ENCODE peak calls at places on chromosomes 12 and 14, in seven cellular contexts. One of them, this sample, is unnamed.

GRCh38 chr12:57215668-57216013 is 953 bp upstream of the NXPH4 start:
- DNase-seq in A549: no peak
- DNase-seq in K562: no peak
- DNase-seq in HCT116: no peak
- DNase-seq in HL-60: no peak
- DNase-seq in GM12878: no peak
- DNase-seq in SK-N-SH: no peak
- DNase-seq in this sample: no peak

GRCh38 chr12:3304436-3305135 is 186.4 kb upstream of the PRMT8 start:
- DNase-seq in A549: peak; percentile 41
- DNase-seq in K562: no peak
- DNase-seq in HCT116: peak; percentile 60
- DNase-seq in HL-60: no peak
- DNase-seq in GM12878: no peak
- DNase-seq in SK-N-SH: no peak
- DNase-seq in this sample: no peak

GRCh38 chr14:32201816-32202467 is at the start of gene RNU6-7:
- DNase-seq in A549: peak; percentile 78
- DNase-seq in K562: no peak
- DNase-seq in HCT116: no peak
- DNase-seq in HL-60: peak; percentile 4
- DNase-seq in GM12878: no peak
- DNase-seq in SK-N-SH: peak; percentile 33
- DNase-seq in this sample: peak; percentile 45

GRCh38 chr14:64951291-64951690 is 8.7 kb upstream of the GPX2 start:
- DNase-seq in A549: no peak
- DNase-seq in K562: no peak
- DNase-seq in HCT116: no peak
- DNase-seq in HL-60: no peak
- DNase-seq in GM12878: no peak
- DNase-seq in SK-N-SH: no peak
- DNase-seq in this sample: no peak

GRCh38 chr14:82854851-82855250 is 1321.2 kb upstream of the SEL1L start:
- DNase-seq in A549: no peak
- DNase-seq in K562: no peak
- DNase-seq in HCT116: no peak
- DNase-seq in HL-60: no peak
- DNase-seq in GM12878: no peak
- DNase-seq in SK-N-SH: no peak
- DNase-seq in this sample: no peak

GRCh38 chr12:15698377-15698867 is 90.8 kb downstream of the EPS8 start:
- DNase-seq in A549: peak; percentile 43
- DNase-seq in K562: no peak
- DNase-seq in HCT116: no peak
- DNase-seq in HL-60: no peak
- DNase-seq in GM12878: no peak
- DNase-seq in SK-N-SH: no peak
- DNase-seq in this sample: peak; percentile 42

GRCh38 chr12:7146906-7147305 is 16.7 kb downstream of the CLSTN3 start:
- DNase-seq in A549: no peak
- DNase-seq in K562: no peak
- DNase-seq in HCT116: no peak
- DNase-seq in HL-60: no peak
- DNase-seq in GM12878: no peak
- DNase-seq in SK-N-SH: no peak
- DNase-seq in this sample: no peak

GRCh38 chr12:127677537-127678131 is 589.3 kb upstream of the TMEM132C start:
- DNase-seq in A549: peak; percentile 70
- DNase-seq in K562: peak; percentile 43
- DNase-seq in HCT116: no peak
- DNase-seq in HL-60: peak; percentile 46
- DNase-seq in GM12878: no peak
- DNase-seq in SK-N-SH: peak; percentile 66
- DNase-seq in this sample: peak; percentile 88

GRCh38 chr12:2092890-2093289 is 40.1 kb downstream of the CACNA1C start:
- DNase-seq in A549: no peak
- DNase-seq in K562: no peak
- DNase-seq in HCT116: no peak
- DNase-seq in HL-60: no peak
- DNase-seq in GM12878: no peak
- DNase-seq in SK-N-SH: no peak
- DNase-seq in this sample: no peak

GRCh38 chr14:53786045-53786444 is 170.6 kb downstream of the BMP4 start:
- DNase-seq in A549: no peak
- DNase-seq in K562: no peak
- DNase-seq in HCT116: no peak
- DNase-seq in HL-60: no peak
- DNase-seq in GM12878: no peak
- DNase-seq in SK-N-SH: no peak
- DNase-seq in this sample: no peak

GRCh38 chr14:94340533-94340932 is 17.4 kb upstream of the SERPINA6 start:
- DNase-seq in A549: no peak
- DNase-seq in K562: no peak
- DNase-seq in HCT116: no peak
- DNase-seq in HL-60: no peak
- DNase-seq in GM12878: no peak
- DNase-seq in SK-N-SH: no peak
- DNase-seq in this sample: no peak

GRCh38 chr14:65044596-65044959 is 57.7 kb downstream of the MAX start:
- DNase-seq in A549: no peak
- DNase-seq in K562: peak; percentile 23
- DNase-seq in HCT116: no peak
- DNase-seq in HL-60: peak; percentile 94
- DNase-seq in GM12878: no peak
- DNase-seq in SK-N-SH: no peak
- DNase-seq in this sample: no peak

GRCh38 chr14:73393375-73393774 is 65.0 kb downstream of the NUMB start:
- DNase-seq in A549: no peak
- DNase-seq in K562: no peak
- DNase-seq in HCT116: no peak
- DNase-seq in HL-60: no peak
- DNase-seq in GM12878: no peak
- DNase-seq in SK-N-SH: no peak
- DNase-seq in this sample: no peak

GRCh38 chr12:109097140-109097434 is 310 bp upstream of the UNG start:
- DNase-seq in A549: no peak
- DNase-seq in K562: no peak
- DNase-seq in HCT116: no peak
- DNase-seq in HL-60: no peak
- DNase-seq in GM12878: no peak
- DNase-seq in SK-N-SH: no peak
- DNase-seq in this sample: no peak

GRCh38 chr12:121579190-121579791 is 1.5 kb downstream of the KDM2B start:
- DNase-seq in A549: no peak
- DNase-seq in K562: peak; percentile 67
- DNase-seq in HCT116: no peak
- DNase-seq in HL-60: peak; percentile 30
- DNase-seq in GM12878: no peak
- DNase-seq in SK-N-SH: peak; percentile 76
- DNase-seq in this sample: peak; percentile 73

GRCh38 chr12:52519826-52520662 is at the start of gene KRT5:
- DNase-seq in A549: no peak
- DNase-seq in K562: no peak
- DNase-seq in HCT116: no peak
- DNase-seq in HL-60: no peak
- DNase-seq in GM12878: no peak
- DNase-seq in SK-N-SH: no peak
- DNase-seq in this sample: no peak

GRCh38 chr14:103142031-103142430 is 18.8 kb downstream of the TNFAIP2 start:
- DNase-seq in A549: no peak
- DNase-seq in K562: no peak
- DNase-seq in HCT116: no peak
- DNase-seq in HL-60: no peak
- DNase-seq in GM12878: no peak
- DNase-seq in SK-N-SH: no peak
- DNase-seq in this sample: no peak
- TF ChIP-seq REST in A549: no peak
- TF ChIP-seq REST in K562: no peak
- TF ChIP-seq REST in HCT116: no peak
- TF ChIP-seq REST in HL-60: no peak
- TF ChIP-seq REST in GM12878: no peak
- TF ChIP-seq REST in SK-N-SH: no peak
- TF ChIP-seq REST in this sample: no peak

DNA sequence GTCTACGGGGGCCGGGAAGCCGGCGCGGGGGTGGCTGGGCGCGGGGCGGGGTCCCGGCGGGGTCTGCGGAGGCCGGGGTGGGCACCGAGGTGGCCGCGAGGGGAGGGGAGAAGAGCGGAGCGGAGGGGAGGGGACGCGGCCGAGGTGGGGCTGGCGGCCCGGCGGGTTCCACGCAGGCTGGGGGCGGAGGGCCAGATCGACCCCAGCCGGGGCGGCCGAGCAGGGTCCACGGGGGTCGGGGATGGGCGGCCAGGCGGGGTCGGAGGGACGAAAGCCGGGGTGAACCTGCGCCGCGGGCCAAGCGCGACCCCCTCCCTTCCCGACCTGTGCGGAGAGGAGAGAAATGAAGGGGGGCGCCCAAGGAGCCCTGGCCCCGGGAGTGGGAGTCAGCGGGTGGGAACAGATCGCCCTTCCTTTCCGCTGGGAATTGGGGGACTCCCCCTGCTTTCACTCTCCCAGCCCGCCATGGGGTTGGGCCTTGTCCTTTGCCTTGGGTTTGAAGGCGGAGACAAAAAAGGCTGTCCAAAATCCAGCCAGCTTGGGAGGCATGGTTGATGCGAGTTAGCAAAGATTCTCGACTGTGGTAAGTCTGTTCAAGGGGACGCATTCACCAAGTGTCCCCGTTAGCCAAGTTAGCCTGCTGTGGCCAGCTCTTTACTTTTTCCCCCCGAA is 493 bp upstream of the CKAP4 start:
- DNase-seq in A549: peak; percentile 65
- DNase-seq in K562: no peak
- DNase-seq in HCT116: no peak
- DNase-seq in HL-60: no peak
- DNase-seq in GM12878: no peak
- DNase-seq in SK-N-SH: no peak
- DNase-seq in this sample: peak; percentile 59
- TF ChIP-seq REST in A549: no peak
- TF ChIP-seq REST in K562: no peak
- TF ChIP-seq REST in HCT116: no peak
- TF ChIP-seq REST in HL-60: no peak
- TF ChIP-seq REST in GM12878: no peak
- TF ChIP-seq REST in SK-N-SH: no peak
- TF ChIP-seq REST in this sample: no peak

DNA sequence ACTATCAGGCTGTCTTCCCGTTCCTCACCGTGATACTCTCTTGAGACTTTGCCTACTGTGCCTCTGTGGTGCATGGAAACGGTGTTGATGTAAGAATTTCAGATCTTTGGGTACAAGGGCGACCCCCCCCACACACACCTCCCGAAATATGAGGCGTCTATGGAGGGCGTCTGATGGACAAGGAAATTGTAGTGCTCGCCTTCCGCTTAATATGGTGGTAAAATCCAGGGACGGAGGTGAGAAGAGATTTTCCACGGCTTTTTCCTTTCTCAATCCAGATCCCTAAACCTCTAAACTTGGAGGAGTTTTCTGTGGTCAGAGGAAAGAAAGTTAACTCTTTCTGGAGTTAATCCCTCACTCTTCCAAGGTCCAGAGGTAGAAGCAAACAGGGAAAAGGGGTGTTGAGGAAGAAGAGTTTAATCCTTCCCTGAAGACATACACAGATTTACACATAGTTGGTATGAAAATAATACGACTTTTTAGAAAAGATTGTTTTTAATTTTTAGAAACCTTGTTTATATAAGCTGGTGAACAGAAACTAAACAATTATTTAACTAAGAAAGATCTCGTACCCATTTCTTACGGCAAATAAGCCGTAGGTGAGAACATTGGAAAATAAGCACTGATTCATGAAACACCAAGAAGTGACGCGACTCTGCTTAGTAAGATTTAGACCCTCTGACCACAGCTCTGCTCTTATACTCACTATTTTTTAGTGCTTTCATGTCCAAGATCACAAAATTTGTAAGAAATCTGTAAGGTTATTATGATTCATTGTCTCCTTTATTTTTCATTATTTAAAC is 23.1 kb upstream of the RNASE12 start:
- DNase-seq in A549: peak; percentile 85
- DNase-seq in K562: no peak
- DNase-seq in HCT116: no peak
- DNase-seq in HL-60: peak; percentile 23
- DNase-seq in GM12878: no peak
- DNase-seq in SK-N-SH: no peak
- DNase-seq in this sample: no peak
- TF ChIP-seq REST in A549: no peak
- TF ChIP-seq REST in K562: no peak
- TF ChIP-seq REST in HCT116: no peak
- TF ChIP-seq REST in HL-60: no peak
- TF ChIP-seq REST in GM12878: no peak
- TF ChIP-seq REST in SK-N-SH: no peak
- TF ChIP-seq REST in this sample: no peak

GRCh38 chr14:85536835-85537195 is 6.9 kb downstream of the FLRT2 start:
- DNase-seq in A549: no peak
- DNase-seq in K562: no peak
- DNase-seq in HCT116: no peak
- DNase-seq in HL-60: no peak
- DNase-seq in GM12878: no peak
- DNase-seq in SK-N-SH: no peak
- DNase-seq in this sample: no peak

GRCh38 chr14:85537526-85537925 is 7.6 kb downstream of the FLRT2 start:
- DNase-seq in A549: no peak
- DNase-seq in K562: no peak
- DNase-seq in HCT116: no peak
- DNase-seq in HL-60: no peak
- DNase-seq in GM12878: no peak
- DNase-seq in SK-N-SH: no peak
- DNase-seq in this sample: no peak

GRCh38 chr14:85542623-85543022 is 12.7 kb downstream of the FLRT2 start:
- DNase-seq in A549: no peak
- DNase-seq in K562: no peak
- DNase-seq in HCT116: no peak
- DNase-seq in HL-60: no peak
- DNase-seq in GM12878: no peak
- DNase-seq in SK-N-SH: no peak
- DNase-seq in this sample: no peak

GRCh38 chr14:85538636-85539035 is 8.7 kb downstream of the FLRT2 start:
- DNase-seq in A549: no peak
- DNase-seq in K562: no peak
- DNase-seq in HCT116: no peak
- DNase-seq in HL-60: no peak
- DNase-seq in GM12878: no peak
- DNase-seq in SK-N-SH: no peak
- DNase-seq in this sample: no peak

DNA sequence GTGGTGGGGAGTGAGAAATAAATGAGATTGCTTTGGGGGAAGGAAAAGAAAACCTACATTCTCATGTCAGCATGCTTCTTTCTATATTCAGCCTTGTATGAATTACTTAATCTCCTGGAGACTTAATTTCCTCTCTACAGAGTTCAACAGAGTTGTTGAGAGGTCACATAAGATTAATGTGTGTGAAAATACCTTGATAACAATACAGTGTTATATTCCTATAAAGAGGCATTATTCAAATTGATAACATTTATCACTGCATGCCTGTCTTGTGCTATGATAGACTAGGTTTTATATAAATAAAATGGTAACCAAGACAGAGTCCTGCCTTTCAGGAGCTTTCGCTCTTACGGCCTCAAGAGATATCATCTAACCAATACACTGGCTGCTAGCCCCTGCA is 9.6 kb downstream of the FLRT2 start:
- DNase-seq in A549: no peak
- DNase-seq in K562: no peak
- DNase-seq in HCT116: no peak
- DNase-seq in HL-60: no peak
- DNase-seq in GM12878: no peak
- DNase-seq in SK-N-SH: no peak
- DNase-seq in this sample: no peak
- TF ChIP-seq REST in A549: no peak
- TF ChIP-seq REST in K562: no peak
- TF ChIP-seq REST in HCT116: no peak
- TF ChIP-seq REST in HL-60: no peak
- TF ChIP-seq REST in GM12878: no peak
- TF ChIP-seq REST in SK-N-SH: no peak
- TF ChIP-seq REST in this sample: no peak

GRCh38 chr14:74619672-74620131 is 7.7 kb upstream of the LTBP2 start:
- DNase-seq in A549: peak; percentile 84
- DNase-seq in K562: peak; percentile 36
- DNase-seq in HCT116: no peak
- DNase-seq in HL-60: no peak
- DNase-seq in GM12878: no peak
- DNase-seq in SK-N-SH: no peak
- DNase-seq in this sample: no peak
- TF ChIP-seq REST in A549: no peak
- TF ChIP-seq REST in K562: no peak
- TF ChIP-seq REST in HCT116: no peak
- TF ChIP-seq REST in HL-60: no peak
- TF ChIP-seq REST in GM12878: no peak
- TF ChIP-seq REST in SK-N-SH: peak; percentile 73
- TF ChIP-seq REST in this sample: no peak